ENCODE peak calls at places on chromosomes 11 and 22, in four cellular contexts. Z is CD8-positive, alpha-beta memory T cell; R is heart left ventricle; I is colonic mucosa. D is an unnamed sample.

GRCh38 chr22:29152381-29153138 is 53.1 kb upstream of the EMID1 start:
- DNase-seq in Z (no peak), R (no peak), I (peak; percentile 51), D (no peak)

GRCh38 chr11:6611092-6612007 is 666 bp downstream of the TAF10 start:
- DNase-seq in Z (no peak), R (peak; percentile 61), I (peak; percentile 47), D (peak; percentile 82)

GRCh38 chr11:9017773-9018172 is 14.0 kb upstream of the NRIP3 start:
- DNase-seq in Z (no peak), R (peak; percentile 73), I (peak; percentile 50), D (peak; percentile 79)

GRCh38 chr11:6203327-6203726 is 2.0 kb upstream of the C11orf42 start:
- DNase-seq in Z (no peak), R (no peak), I (no peak), D (no peak)

GRCh38 chr11:86068138-86068861 is 584 bp downstream of the PICALM start:
- DNase-seq in Z (peak; percentile 44), R (peak; percentile 44), I (peak; percentile 62), D (no peak)

GRCh38 chr11:31959711-31960110 is 131.2 kb upstream of the RCN1 start:
- DNase-seq in Z (no peak), R (no peak), I (no peak), D (no peak)

GRCh38 chr11:7514099-7514725 is 413 bp downstream of the PPFIBP2 start:
- DNase-seq in Z (no peak), R (peak; percentile 24), I (peak; percentile 39), D (no peak)

GRCh38 chr22:35842519-35842913 is 124.8 kb downstream of the APOL5 start:
- DNase-seq in Z (no peak), R (no peak), I (no peak), D (no peak)

GRCh38 chr22:32103648-32104326 is 55.3 kb downstream of the C22orf42 start:
- DNase-seq in Z (peak; percentile 16), R (no peak), I (no peak), D (no peak)

GRCh38 chr11:12377824-12378593 is 638 bp downstream of the PARVA start:
- DNase-seq in Z (no peak), R (peak; percentile 71), I (peak; percentile 86), D (peak; percentile 90)

GRCh38 chr11:57001674-57002401 is 13.1 kb downstream of the OR5AK2 start:
- DNase-seq in Z (no peak), R (no peak), I (no peak), D (no peak)

GRCh38 chr11:102186836-102187235 is 76.6 kb downstream of the YAP1 start:
- DNase-seq in Z (no peak), R (no peak), I (no peak), D (no peak)

GRCh38 chr11:116895053-116895757 is 57.8 kb upstream of the APOA1 start:
- DNase-seq in Z (peak; percentile 23), R (no peak), I (no peak), D (no peak)

GRCh38 chr11:100719362-100719761 is 32.3 kb downstream of the ARHGAP42 start:
- DNase-seq in Z (no peak), R (no peak), I (no peak), D (no peak)
- H3K4me3 ChIP-seq in Z (no peak overlapping the region), R (no peak overlapping the region), I (no peak overlapping the region), D (peak overlapping the region; percentile 38)

GRCh38 chr11:76155455-76156232 is 50.7 kb downstream of the WNT11 start:
- DNase-seq in Z (no peak), R (no peak), I (no peak), D (no peak)

GRCh38 chr11:76152086-76152658 is 54.1 kb downstream of the WNT11 start:
- DNase-seq in Z (peak; percentile 58), R (peak; percentile 86), I (peak; percentile 94), D (peak; percentile 88)

GRCh38 chr11:76152741-76153608 is 53.3 kb downstream of the WNT11 start:
- DNase-seq in Z (no peak), R (no peak), I (no peak), D (no peak)

GRCh38 chr11:76151561-76152085 is 54.7 kb downstream of the WNT11 start:
- DNase-seq in Z (no peak), R (no peak), I (peak; percentile 69), D (no peak)

DNA sequence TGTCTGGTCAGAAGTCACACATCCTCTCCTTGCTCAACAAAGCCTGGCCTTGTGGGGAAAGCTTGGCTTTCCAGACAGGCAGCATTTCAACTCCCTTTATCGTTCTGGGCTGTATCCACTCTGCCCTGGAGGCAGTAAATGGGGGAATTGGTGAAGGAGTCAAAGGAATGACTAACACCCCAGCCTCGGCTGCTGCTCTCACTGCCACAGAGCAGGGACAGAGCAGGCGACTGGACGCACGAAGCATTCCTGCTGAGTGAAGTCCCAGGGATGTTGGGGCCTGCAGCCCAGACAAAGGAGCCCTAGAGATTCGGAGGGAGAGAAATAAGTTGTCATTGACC is 52.7 kb downstream of the WNT11 start:
- DNase-seq in Z (no peak), R (no peak), I (no peak), D (no peak)
- H3K4me3 ChIP-seq in Z (no peak overlapping the region), R (no peak overlapping the region), I (no peak overlapping the region), D (no peak overlapping the region)

GRCh38 chr11:64331569-64332371 is 8.2 kb upstream of the CCDC88B start:
- DNase-seq in Z (peak; percentile 55), R (peak; percentile 71), I (peak; percentile 92), D (no peak)
- H3K4me3 ChIP-seq in Z (no peak overlapping the region), R (no peak overlapping the region), I (no peak overlapping the region), D (no peak overlapping the region)

GRCh38 chr11:114167355-114168085 is 108.0 kb downstream of the ZBTB16 start:
- DNase-seq in Z (no peak), R (no peak), I (no peak), D (no peak)
- H3K4me3 ChIP-seq in Z (peak overlapping the region; percentile 19), R (no peak overlapping the region), I (no peak overlapping the region), D (peak overlapping the region; percentile 40)

DNA sequence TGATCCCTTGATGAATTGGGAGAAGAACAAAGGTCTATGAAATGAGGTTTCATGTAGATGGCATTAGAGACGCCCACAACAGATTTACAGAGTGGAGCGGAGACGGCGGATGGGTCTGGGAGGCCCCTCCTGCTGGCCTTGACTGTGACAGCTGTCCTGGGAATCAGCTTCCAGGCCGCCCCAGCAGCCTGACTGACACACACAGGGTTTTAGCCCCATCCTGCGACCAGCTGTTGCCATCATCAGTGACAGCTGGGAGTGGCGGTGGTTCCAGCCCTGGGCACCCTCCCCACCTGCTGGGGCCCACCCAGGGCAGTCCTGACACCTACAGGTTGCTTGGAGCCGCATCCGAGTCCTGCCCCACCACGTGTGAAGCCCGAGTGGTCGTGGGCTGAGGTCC is 64.0 kb upstream of the PPP6R3 start:
- DNase-seq in Z (no peak), R (no peak), I (no peak), D (no peak)
- H3K4me3 ChIP-seq in Z (no peak overlapping the region), R (no peak overlapping the region), I (no peak overlapping the region), D (no peak overlapping the region)

DNA sequence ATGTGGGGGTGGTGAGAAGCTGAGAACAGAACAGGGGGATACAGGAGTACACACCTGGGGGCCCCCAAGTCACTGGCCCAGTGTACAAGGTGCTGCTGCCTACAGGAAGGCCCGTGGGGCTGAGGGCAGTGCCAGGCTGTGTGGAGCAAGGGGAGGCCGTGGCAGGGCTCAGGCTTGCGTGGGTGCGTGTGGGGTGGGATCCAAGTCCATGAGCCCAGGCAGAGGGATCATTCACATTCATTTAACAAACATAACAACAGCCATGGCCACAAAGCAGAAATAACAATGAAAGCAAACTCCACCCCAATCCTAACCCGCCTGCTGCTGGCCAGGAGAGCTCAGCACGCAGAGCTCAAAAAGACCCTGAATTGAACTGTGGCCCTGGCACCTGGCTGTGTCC is 17.1 kb upstream of the SCGB1A1 start:
- DNase-seq in Z (no peak), R (no peak), I (no peak), D (no peak)
- H3K4me3 ChIP-seq in Z (peak overlapping the region; percentile 44), R (no peak overlapping the region), I (no peak overlapping the region), D (peak overlapping the region; percentile 52)

GRCh38 chr11:78562398-78562797 is 12.3 kb downstream of the NARS2 start:
- DNase-seq in Z (no peak), R (no peak), I (no peak), D (no peak)

GRCh38 chr11:78560826-78561484 is 13.7 kb downstream of the NARS2 start:
- DNase-seq in Z (no peak), R (no peak), I (peak; percentile 32), D (no peak)

GRCh38 chr11:78557236-78557635 is 17.4 kb downstream of the NARS2 start:
- DNase-seq in Z (no peak), R (no peak), I (no peak), D (no peak)

GRCh38 chr11:78564037-78564888 is 10.4 kb downstream of the NARS2 start:
- DNase-seq in Z (peak; percentile 53), R (no peak), I (peak; percentile 68), D (no peak)

GRCh38 chr11:78560066-78560597 is 14.5 kb downstream of the NARS2 start:
- DNase-seq in Z (no peak), R (no peak), I (no peak), D (no peak)
- H3K4me3 ChIP-seq in Z (no peak overlapping the region), R (no peak overlapping the region), I (no peak overlapping the region), D (peak overlapping the region; percentile 34)

DNA sequence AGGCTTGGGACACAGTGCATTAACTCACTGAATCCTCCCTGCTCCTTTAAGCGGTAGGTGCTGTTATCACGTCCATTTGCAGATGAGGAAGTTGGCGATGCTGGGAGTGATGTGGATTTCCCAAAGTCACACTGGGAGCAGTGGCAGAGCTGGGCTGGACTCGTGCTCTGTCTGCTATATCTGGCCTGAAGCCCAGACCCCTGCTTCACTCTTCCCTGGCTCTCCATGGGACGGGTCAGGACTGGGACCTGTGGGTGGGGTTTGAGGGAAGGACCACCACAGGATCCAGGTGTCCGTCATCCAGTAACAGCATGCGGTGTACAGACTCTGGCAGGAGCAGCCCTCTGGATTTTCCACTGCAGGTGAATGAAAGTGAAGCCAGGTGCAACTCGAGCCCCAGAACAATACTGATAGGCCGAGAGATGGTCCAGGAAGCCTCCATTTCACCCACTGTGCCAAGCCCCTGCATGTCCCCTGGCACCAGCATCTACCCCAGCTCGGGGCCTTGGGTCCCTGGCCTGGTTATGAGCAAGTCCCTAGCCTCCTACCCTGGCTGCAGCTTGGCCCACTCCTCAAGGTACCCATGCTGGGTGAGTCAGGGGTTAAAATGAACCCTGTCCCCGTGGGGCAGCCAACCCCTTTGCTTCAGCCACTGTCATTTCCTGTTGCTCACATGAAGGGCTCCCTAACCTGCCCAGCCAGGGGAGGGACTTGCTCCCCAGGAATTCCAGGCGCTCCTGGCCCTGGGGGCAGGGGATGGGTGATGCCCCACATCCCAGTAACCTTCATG is 4.2 kb downstream of the USP2 start:
- DNase-seq in Z (no peak), R (no peak), I (no peak), D (no peak)
- H3K4me3 ChIP-seq in Z (no peak overlapping the region), R (no peak overlapping the region), I (no peak overlapping the region), D (no peak overlapping the region)

DNA sequence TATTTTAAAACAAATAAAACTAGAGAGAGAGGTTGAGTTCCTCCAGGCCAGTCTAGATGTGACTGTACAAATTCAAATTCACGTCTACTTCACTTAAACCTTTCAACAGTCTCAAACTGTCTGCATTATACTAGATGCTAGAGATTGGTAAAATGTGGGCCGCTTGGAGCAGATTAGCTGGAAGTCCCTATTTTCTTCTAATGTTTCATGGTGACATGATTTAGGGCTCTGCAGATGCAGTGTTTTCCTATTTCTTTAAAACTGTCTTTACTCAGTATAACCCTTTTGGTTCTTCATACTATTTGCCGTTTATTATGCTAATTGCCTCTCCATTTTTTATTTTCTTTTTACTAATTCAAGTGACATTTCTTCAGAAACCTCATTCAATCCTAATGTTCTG is 20.4 kb downstream of the OR51E1 start:
- DNase-seq in Z (no peak), R (no peak), I (no peak), D (no peak)
- H3K4me3 ChIP-seq in Z (no peak overlapping the region), R (no peak overlapping the region), I (no peak overlapping the region), D (no peak overlapping the region)

GRCh38 chr11:128685383-128686044 is 8.4 kb upstream of the FLI1 start:
- DNase-seq in Z (no peak), R (no peak), I (no peak), D (no peak)
- H3K4me3 ChIP-seq in Z (peak overlapping the region; percentile 68), R (no peak overlapping the region), I (peak overlapping the region; percentile 3), D (peak overlapping the region; percentile 67)

D was measured in coronary artery.